ENCODE peak calls at places on chromosomes 13 and 19, in ten cellular contexts. L is nephron progenitor cell; P is posterior cingulate gyrus; W is HFFc6; T is NCI-H2171 treated with DMSO at 0.1 percent for 48 hours; S is kidney; H is stimulated activated CD4-positive, alpha-beta T cell treated with anti-CD3 and anti-CD28 coated beads, Interleukin-1b, Interleukin-23, amount 100 ng/mL, for 24 hours; Y is globus pallidus; A is CD4-positive, CD25-positive, alpha-beta regulatory T cell; X is sciatic nerve. E is an unnamed sample.

GRCh38 chr19:48556163-48556562 is 4.2 kb downstream of the SULT2B1 start:
- DNase-seq in L (no peak), P (no peak), W (peak), T (peak), S (no peak), H (no peak), Y (no peak), A (no peak), X (no peak), E (no peak)

GRCh38 chr19:29320611-29321010 is 107.7 kb upstream of the UQCRFS1 start:
- DNase-seq in L (no peak), P (no peak), W (no peak), T (no peak), S (no peak), H (no peak), Y (no peak), A (no peak), X (no peak), E (no peak)

GRCh38 chr19:1253514-1254080 is 5.2 kb downstream of the MIDN start:
- DNase-seq in L (no peak), P (no peak), W (no peak), T (no peak), S (peak), H (no peak), Y (no peak), A (no peak), X (no peak), E (no peak)

GRCh38 chr19:38012290-38012689 is 105.3 kb downstream of the SIPA1L3 start:
- DNase-seq in L (no peak), P (no peak), W (no peak), T (no peak), S (no peak), H (no peak), Y (no peak), A (no peak), X (no peak), E (no peak)

GRCh38 chr13:44915962-44916361 is 73.3 kb downstream of the NUFIP1 start:
- DNase-seq in L (no peak), P (no peak), W (no peak), T (peak), S (no peak), H (no peak), Y (no peak), A (no peak), X (no peak), E (no peak)

GRCh38 chr19:12550951-12551832 is at the start of gene ZNF564:
- DNase-seq in L (peak), P (peak), W (peak), T (peak), S (peak), H (peak), Y (peak), A (peak), X (peak), E (peak)

GRCh38 chr19:2602391-2603181 is 99.9 kb downstream of the GNG7 start:
- DNase-seq in L (peak), P (peak), W (peak), T (no peak), S (peak), H (no peak), Y (peak), A (no peak), X (peak), E (no peak)

GRCh38 chr13:111315347-111315995 is 5.0 kb upstream of the TEX29 start:
- DNase-seq in L (no peak), P (no peak), W (no peak), T (peak), S (peak), H (no peak), Y (no peak), A (no peak), X (peak), E (no peak)

GRCh38 chr13:44972956-44973581 is 16.2 kb downstream of the NUFIP1 start:
- DNase-seq in L (no peak), P (no peak), W (peak), T (peak), S (no peak), H (no peak), Y (peak), A (peak), X (no peak), E (no peak)

GRCh38 chr19:34336781-34337271 is 28.2 kb upstream of the GPI start:
- DNase-seq in L (peak), P (no peak), W (peak), T (peak), S (no peak), H (no peak), Y (no peak), A (peak), X (no peak), E (peak)

GRCh38 chr19:33052352-33052972 is 12.2 kb downstream of the RHPN2 start:
- DNase-seq in L (no peak), P (no peak), W (peak), T (peak), S (no peak), H (no peak), Y (no peak), A (no peak), X (no peak), E (no peak)

GRCh38 chr13:42215578-42216421 is 56.2 kb upstream of the AKAP11 start:
- DNase-seq in L (peak), P (peak), W (peak), T (peak), S (no peak), H (no peak), Y (peak), A (peak), X (no peak), E (no peak)

GRCh38 chr19:28472111-28472510 is 740.8 kb downstream of the UQCRFS1 start:
- DNase-seq in L (no peak), P (no peak), W (no peak), T (no peak), S (no peak), H (no peak), Y (no peak), A (no peak), X (peak), E (no peak)

GRCh38 chr13:22461854-22462565 is 718.8 kb upstream of the SGCG start:
- DNase-seq in L (no peak), P (no peak), W (no peak), T (no peak), S (no peak), H (no peak), Y (no peak), A (no peak), X (no peak), E (no peak)

GRCh38 chr13:62706035-62706434 is 1290.4 kb upstream of the PCDH20 start:
- DNase-seq in L (no peak), P (no peak), W (no peak), T (no peak), S (no peak), H (no peak), Y (no peak), A (no peak), X (no peak), E (no peak)

GRCh38 chr13:68988176-68988575 is 1119.5 kb upstream of the ATXN8OS start:
- DNase-seq in L (no peak), P (no peak), W (no peak), T (no peak), S (peak), H (no peak), Y (no peak), A (no peak), X (no peak), E (no peak)

GRCh38 chr19:4064073-4064550 is 2.6 kb downstream of the ZBTB7A start:
- DNase-seq in L (peak), P (no peak), W (no peak), T (no peak), S (peak), H (no peak), Y (peak), A (no peak), X (no peak), E (no peak)

GRCh38 chr13:114115796-114116195 is 16.6 kb downstream of the RASA3 start:
- DNase-seq in L (no peak), P (no peak), W (no peak), T (no peak), S (peak), H (no peak), Y (no peak), A (no peak), X (peak), E (peak)

GRCh38 chr19:34818270-34818669 is 45.3 kb upstream of the ZNF599 start:
- DNase-seq in L (no peak), P (no peak), W (no peak), T (no peak), S (no peak), H (no peak), Y (no peak), A (no peak), X (no peak), E (no peak)

GRCh38 chr13:54958781-54959180 is 1930.2 kb downstream of the OLFM4 start:
- DNase-seq in L (no peak), P (no peak), W (no peak), T (no peak), S (no peak), H (no peak), Y (no peak), A (no peak), X (no peak), E (no peak)

GRCh38 chr13:31699650-31700049 is 39.7 kb upstream of the RXFP2 start:
- DNase-seq in L (no peak), P (no peak), W (no peak), T (no peak), S (no peak), H (no peak), Y (no peak), A (no peak), X (no peak), E (no peak)

GRCh38 chr13:113299951-113300350 is 2.9 kb downstream of the LAMP1 start:
- DNase-seq in L (no peak), P (no peak), W (no peak), T (no peak), S (no peak), H (no peak), Y (peak), A (no peak), X (no peak), E (no peak)

GRCh38 chr19:41753936-41754529 is 1.3 kb upstream of the CEACAM6 start:
- DNase-seq in L (peak), P (peak), W (peak), T (peak), S (no peak), H (peak), Y (peak), A (peak), X (no peak), E (peak)

GRCh38 chr19:33795370-33796163 is 1.1 kb upstream of the KCTD15 start:
- DNase-seq in L (peak), P (peak), W (peak), T (peak), S (peak), H (peak), Y (peak), A (no peak), X (peak), E (peak)

GRCh38 chr13:62906896-62907295 is 1491.2 kb upstream of the PCDH20 start:
- DNase-seq in L (no peak), P (no peak), W (no peak), T (no peak), S (no peak), H (no peak), Y (no peak), A (no peak), X (no peak), E (no peak)

GRCh38 chr19:10450191-10450852 is 30.0 kb downstream of the PDE4A start:
- DNase-seq in L (no peak), P (no peak), W (no peak), T (no peak), S (no peak), H (no peak), Y (no peak), A (no peak), X (no peak), E (no peak)

GRCh38 chr13:20400774-20401173 is 124.9 kb downstream of the CRYL1 start:
- DNase-seq in L (no peak), P (no peak), W (peak), T (no peak), S (no peak), H (no peak), Y (no peak), A (no peak), X (no peak), E (no peak)

GRCh38 chr19:49689133-49690072 is at the start of gene ADM5:
- DNase-seq in L (peak), P (peak), W (no peak), T (peak), S (no peak), H (no peak), Y (no peak), A (no peak), X (no peak), E (no peak)

GRCh38 chr13:41411536-41411935 is 45.8 kb upstream of the RGCC start:
- DNase-seq in L (peak), P (peak), W (peak), T (no peak), S (no peak), H (no peak), Y (peak), A (peak), X (no peak), E (no peak)

GRCh38 chr13:21638319-21639282 is 32.3 kb upstream of the FGF9 start:
- DNase-seq in L (peak), P (no peak), W (peak), T (no peak), S (no peak), H (no peak), Y (peak), A (peak), X (no peak), E (peak)

GRCh38 chr19:56125806-56126590 is 4.9 kb upstream of the ZNF787 start:
- DNase-seq in L (no peak), P (no peak), W (no peak), T (no peak), S (no peak), H (no peak), Y (no peak), A (no peak), X (no peak), E (no peak)

E was measured in immature natural killer cell.